ENCODE peak calls at places on chromosome 4, in five cellular contexts. H is pulmonary artery endothelial cell, W is renal cortical epithelial cell, P is KBM-7, Z is EL. D is an unnamed sample.

GRCh38 chr4:17436750-17437090 is 75.2 kb downstream of the QDPR start:
- DNase-seq in H (no peak), Z (no peak), P (no peak), W (no peak), D (no peak)

GRCh38 chr4:5785806-5786680 is 75.0 kb downstream of the EVC start:
- DNase-seq in H (no peak), P (no peak), Z (peak; percentile 65), W (peak; percentile 83), D (no peak)

GRCh38 chr4:168514249-168514852 is 17.5 kb downstream of the PALLD start:
- DNase-seq in H (no peak), P (peak; percentile 38), Z (peak; percentile 50), W (peak; percentile 30), D (peak; percentile 19)

GRCh38 chr4:88575222-88575621 is 17.1 kb upstream of the HERC3 start:
- DNase-seq in Z (no peak), W (no peak), P (no peak), H (no peak), D (no peak)

GRCh38 chr4:186104114-186104894 is at the start of gene FAM149A:
- DNase-seq in H (no peak), W (no peak), P (peak; percentile 62), Z (no peak), D (no peak)

GRCh38 chr4:182219400-182219799 is 23.8 kb upstream of the TENM3 start:
- DNase-seq in Z (peak; percentile 55), H (no peak), W (no peak), P (no peak), D (no peak)

GRCh38 chr4:38177035-38177791 is 217.0 kb downstream of the PTTG2 start:
- DNase-seq in H (no peak), P (peak; percentile 66), Z (no peak), W (no peak), D (peak; percentile 68)

GRCh38 chr4:3746701-3747581 is 19.2 kb upstream of the ADRA2C start:
- DNase-seq in H (no peak), Z (no peak), P (no peak), W (no peak), D (no peak)

GRCh38 chr4:112847045-112847444 is 202.4 kb upstream of the ANK2 start:
- DNase-seq in Z (no peak), H (no peak), W (no peak), P (no peak), D (no peak)